ENCODE peak calls at places on chromosomes 12 and 14, in eight cellular contexts. D is hepatocyte; N is naive thymus-derived CD4-positive, alpha-beta T cell; U is kidney; J is A549; O is fibroblast of lung; W is GM23248; Q is transverse colon. C is an unnamed sample.

GRCh38 chr12:105931762-105932587 is 206.8 kb downstream of the NUAK1 start:
- DNase-seq in U (no peak), D (no peak), W (no peak), N (no peak), Q (no peak), O (no peak), J (no peak), C (no peak)

GRCh38 chr12:3137268-3137761 is 60.1 kb downstream of the TSPAN9 start:
- DNase-seq in D (peak), Q (no peak), N (no peak), W (peak), O (peak), U (peak), J (no peak), C (peak)

GRCh38 chr14:88904206-88904647 is 79.8 kb downstream of the TTC8 start:
- DNase-seq in U (no peak), N (no peak), Q (no peak), W (no peak), D (no peak), J (no peak), O (no peak), C (no peak)

GRCh38 chr12:102061096-102061555 is 665 bp downstream of the WASHC3 start:
- DNase-seq in O (peak), N (peak), W (no peak), J (no peak), Q (no peak), U (no peak), D (peak), C (no peak)

GRCh38 chr12:40164034-40164433 is 58.2 kb upstream of the SLC2A13 start:
- DNase-seq in W (no peak), J (peak), O (no peak), Q (no peak), N (no peak), D (no peak), U (no peak), C (no peak)

GRCh38 chr14:64825498-64825897 is 54.2 kb downstream of the SPTB start:
- DNase-seq in N (no peak), D (no peak), W (no peak), O (no peak), J (no peak), U (no peak), Q (no peak), C (no peak)

GRCh38 chr12:53063708-53064612 is 14.1 kb downstream of the TNS2 start:
- DNase-seq in N (no peak), D (peak), W (peak), Q (peak), U (peak), J (no peak), O (peak), C (peak)

GRCh38 chr12:8819676-8819980 is 2.8 kb upstream of the A2ML1 start:
- DNase-seq in N (no peak), Q (no peak), W (no peak), J (peak), U (no peak), O (no peak), D (no peak), C (no peak)

GRCh38 chr14:55717621-55718020 is 137.6 kb downstream of the KTN1 start:
- DNase-seq in J (no peak), Q (no peak), W (no peak), O (no peak), D (no peak), N (no peak), U (no peak), C (no peak)

GRCh38 chr12:21129906-21130305 is 1.1 kb upstream of the SLCO1B1 start:
- DNase-seq in O (no peak), Q (no peak), U (no peak), W (no peak), N (no peak), D (no peak), J (no peak), C (no peak)

GRCh38 chr12:9798008-9798619 is 29.2 kb upstream of the KLRF1 start:
- DNase-seq in U (no peak), N (peak), W (peak), J (peak), D (peak), Q (peak), O (peak), C (peak)

GRCh38 chr12:66668311-66668710 is 10.6 kb downstream of the GRIP1 start:
- DNase-seq in N (no peak), J (no peak), U (no peak), Q (no peak), W (no peak), D (no peak), O (no peak), C (no peak)

GRCh38 chr14:101501858-101502615 is 59.3 kb upstream of the DIO3 start:
- DNase-seq in N (no peak), Q (no peak), U (peak), O (no peak), J (no peak), W (no peak), D (no peak), C (no peak)

GRCh38 chr12:72368298-72368697 is 96.1 kb downstream of the TRHDE start:
- DNase-seq in O (no peak), Q (no peak), N (no peak), D (no peak), U (no peak), W (peak), J (no peak), C (no peak)

GRCh38 chr14:60565211-60565610 is 56.3 kb downstream of the SIX6 start:
- DNase-seq in Q (no peak), J (no peak), U (no peak), N (no peak), D (no peak), O (peak), W (peak), C (peak)

GRCh38 chr12:16324772-16325171 is 22.7 kb upstream of the MGST1 start:
- DNase-seq in N (no peak), Q (no peak), U (no peak), D (no peak), O (no peak), J (no peak), W (no peak), C (no peak)

GRCh38 chr14:30252800-30253425 is 306.0 kb upstream of the G2E3 start:
- DNase-seq in N (no peak), D (no peak), W (no peak), U (no peak), J (no peak), Q (no peak), O (peak), C (peak)

GRCh38 chr14:101992708-101993107 is 28.3 kb downstream of the DYNC1H1 start:
- DNase-seq in J (no peak), N (no peak), U (no peak), O (no peak), Q (peak), W (no peak), D (no peak), C (no peak)

GRCh38 chr14:91369628-91370445 is 47.8 kb downstream of the CCDC88C start:
- DNase-seq in W (peak), D (no peak), J (no peak), U (no peak), O (peak), Q (no peak), N (peak), C (no peak)

GRCh38 chr12:95412826-95413311 is 61.1 kb upstream of the METAP2 start:
- DNase-seq in D (peak), O (peak), N (no peak), J (no peak), W (peak), U (no peak), Q (no peak), C (peak)

GRCh38 chr12:34406228-34406995 is 384.1 kb downstream of the ALG10 start:
- DNase-seq in N (no peak), J (no peak), W (no peak), D (peak), O (no peak), U (peak), Q (peak), C (no peak)

GRCh38 chr12:131675126-131676080 is 35.5 kb upstream of the SFSWAP start:
- DNase-seq in D (no peak), U (no peak), W (no peak), O (no peak), Q (no peak), J (no peak), N (no peak), C (no peak)

GRCh38 chr14:41785696-41786095 is 179.0 kb downstream of the LRFN5 start:
- DNase-seq in Q (no peak), W (no peak), U (no peak), J (peak), N (no peak), O (no peak), D (no peak), C (peak)

GRCh38 chr14:50057331-50057730 is 59.0 kb downstream of the VCPKMT start:
- DNase-seq in W (no peak), U (peak), J (no peak), N (no peak), O (no peak), D (no peak), Q (no peak), C (no peak)

GRCh38 chr14:104979758-104980591 is 1.8 kb upstream of the AHNAK2 start:
- DNase-seq in D (peak), J (peak), N (no peak), O (peak), W (no peak), Q (no peak), U (peak), C (no peak)

GRCh38 chr12:54622463-54623183 is 12.1 kb downstream of the LACRT start:
- DNase-seq in Q (no peak), J (peak), U (no peak), D (no peak), O (peak), W (peak), N (no peak), C (peak)

GRCh38 chr12:97404093-97404492 is 58.5 kb upstream of the RMST start:
- DNase-seq in N (no peak), U (no peak), J (no peak), O (no peak), Q (no peak), D (no peak), W (no peak), C (no peak)

GRCh38 chr12:93740721-93741120 is 63.5 kb downstream of the CRADD start:
- DNase-seq in Q (no peak), N (no peak), O (peak), D (no peak), W (peak), U (no peak), J (no peak), C (peak)
- H3K4me3 ChIP-seq in Q (no peak), N (no peak), O (peak), D (no peak), W (peak), U (peak), J (no peak), C (peak)

DNA sequence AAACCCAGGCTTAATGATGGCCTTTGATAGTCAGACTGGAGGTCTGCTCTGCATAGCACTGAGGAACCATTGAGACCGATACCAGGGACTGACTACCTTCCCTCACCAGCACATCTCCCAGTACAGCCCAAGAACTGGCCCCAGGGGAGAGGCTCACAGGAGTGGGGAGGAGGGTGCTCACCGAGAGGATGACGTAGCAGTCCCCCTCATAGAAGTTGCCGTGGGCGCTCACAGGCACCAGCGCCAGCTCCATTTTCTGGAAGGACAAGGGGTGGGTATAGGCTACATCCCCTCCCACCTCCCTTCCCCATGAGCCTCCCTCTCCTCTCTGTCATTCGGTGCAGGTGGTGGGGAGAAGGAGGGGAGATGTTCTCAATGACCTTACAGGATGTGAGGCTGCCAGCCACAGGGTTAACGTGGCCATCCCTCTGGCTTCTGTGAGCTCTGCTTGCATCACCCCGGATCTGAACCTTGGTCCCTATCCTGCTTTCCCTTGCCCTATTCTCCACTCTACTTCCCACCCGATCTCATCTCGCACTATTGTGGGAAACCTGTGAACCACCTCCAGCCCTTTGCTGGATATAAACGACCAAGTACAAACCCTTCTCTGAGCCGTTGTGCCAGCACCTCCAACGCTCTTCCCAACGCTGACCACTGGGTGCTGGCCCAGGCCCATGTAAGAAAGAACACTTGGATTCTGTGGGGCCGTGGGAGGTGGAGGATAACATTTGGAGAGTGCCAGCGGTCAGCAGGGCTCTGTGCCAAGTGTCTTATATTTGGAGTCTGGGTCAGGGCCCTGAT is 4.4 kb downstream of the AVIL start:
- DNase-seq in D (no peak), O (peak), U (no peak), W (no peak), Q (no peak), N (no peak), J (no peak), C (peak)
- H3K4me3 ChIP-seq in D (no peak), O (no peak), U (no peak), W (no peak), Q (no peak), N (no peak), J (no peak), C (no peak)

GRCh38 chr12:122088181-122088810 is 9.7 kb downstream of the MLXIP start:
- DNase-seq in D (no peak), W (no peak), N (no peak), J (no peak), Q (no peak), U (no peak), O (no peak), C (peak)
- H3K4me3 ChIP-seq in D (no peak), W (no peak), N (no peak), J (no peak), Q (no peak), U (no peak), O (no peak), C (no peak)

DNA sequence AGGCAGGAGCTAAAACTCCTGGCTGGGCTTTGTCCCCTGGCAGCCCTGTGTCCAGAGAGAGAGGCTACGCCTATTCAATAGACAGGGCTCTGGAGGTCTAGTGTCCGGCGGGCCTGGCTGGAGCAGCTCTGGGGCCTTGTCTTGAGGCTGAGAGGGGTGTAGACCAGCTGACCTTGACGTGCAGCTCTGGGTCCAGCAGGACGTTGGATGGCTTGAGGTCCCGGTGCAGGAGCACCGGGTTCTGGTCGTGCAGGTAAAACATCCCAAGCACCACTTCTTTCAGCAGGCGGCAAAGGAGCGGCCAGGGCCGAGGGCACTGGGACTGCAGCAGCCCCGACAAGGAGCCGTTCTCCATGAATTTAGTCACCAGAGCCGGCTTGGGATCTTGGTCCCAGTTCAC is 948 bp downstream of the RIPK3 start:
- DNase-seq in U (no peak), W (no peak), O (no peak), N (no peak), D (no peak), J (no peak), Q (no peak), C (no peak)
- H3K4me3 ChIP-seq in U (peak), W (peak), O (no peak), N (peak), D (no peak), J (no peak), Q (peak), C (no peak)

DNA sequence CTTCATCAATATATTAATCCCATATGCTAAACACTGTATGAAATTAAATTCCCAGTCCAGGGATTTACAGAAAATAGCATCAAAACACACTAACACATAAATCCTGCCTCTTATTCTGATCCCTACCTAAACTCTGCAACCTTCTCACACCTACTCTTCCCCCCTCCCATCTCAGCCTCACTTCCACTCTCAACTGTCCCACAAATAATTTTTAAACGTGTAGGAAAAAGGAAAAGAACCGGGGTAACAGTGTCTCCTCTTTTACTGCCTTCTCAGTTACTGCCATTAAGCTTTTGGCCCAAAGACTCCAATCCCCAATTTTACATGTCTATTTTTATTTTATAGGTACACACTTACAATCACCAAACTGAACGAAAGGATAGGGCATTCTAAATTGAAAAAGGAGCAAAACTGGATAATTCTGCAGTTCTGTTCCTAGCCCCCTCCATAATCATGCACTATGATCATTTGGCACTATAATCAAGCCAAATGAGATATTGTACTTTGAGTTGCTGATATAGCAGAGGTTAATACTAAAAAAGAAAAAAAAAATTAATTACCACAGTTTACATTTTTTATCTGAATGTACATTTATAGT is 2.9 kb downstream of the DUSP16 start:
- DNase-seq in J (no peak), O (no peak), N (no peak), U (no peak), Q (no peak), D (no peak), W (no peak), C (no peak)
- H3K4me3 ChIP-seq in J (peak), O (peak), N (no peak), U (peak), Q (peak), D (peak), W (peak), C (no peak)

DNA sequence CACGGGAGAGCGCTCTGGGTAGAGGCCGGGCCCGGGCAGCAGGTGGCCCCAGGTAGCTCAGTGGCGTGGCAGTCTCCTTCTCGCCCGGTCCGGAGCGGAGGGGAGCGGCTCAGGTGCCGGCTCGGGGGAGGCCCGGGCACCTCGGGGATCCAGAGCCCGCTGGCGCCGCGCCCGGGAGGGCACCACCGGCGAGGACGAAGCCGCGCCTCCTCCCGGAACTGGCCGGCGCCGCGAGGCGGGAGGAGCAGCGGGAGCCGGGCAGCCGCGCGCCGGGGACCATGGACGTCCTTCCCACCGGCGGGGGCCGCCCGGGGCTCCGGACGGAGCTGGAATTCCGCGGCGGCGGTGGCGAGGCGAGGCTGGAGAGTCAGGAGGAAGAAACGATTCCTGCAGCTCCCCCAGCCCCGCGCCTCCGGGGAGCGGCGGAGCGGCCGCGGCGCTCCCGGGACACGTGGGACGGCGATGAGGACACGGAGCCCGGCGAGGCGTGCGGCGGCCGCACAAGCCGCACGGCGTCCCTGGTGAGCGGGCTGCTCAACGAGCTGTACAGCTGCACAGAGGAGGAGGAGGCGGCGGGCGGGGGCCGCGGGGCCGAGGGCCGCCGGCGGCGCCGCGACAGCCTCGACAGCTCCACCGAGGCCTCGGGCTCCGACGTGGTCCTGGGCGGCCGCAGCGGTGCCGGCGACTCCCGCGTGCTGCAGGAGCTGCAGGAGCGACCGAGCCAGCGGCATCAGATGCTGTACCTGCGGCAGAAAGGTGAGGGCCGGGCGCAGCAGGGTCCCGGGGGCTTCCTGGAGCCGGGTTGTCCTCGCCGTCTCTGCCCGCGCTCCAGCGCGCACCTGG is 21.5 kb upstream of the GNS start:
- DNase-seq in N (no peak), U (peak), O (no peak), Q (peak), J (peak), W (peak), D (peak), C (no peak)
- H3K4me3 ChIP-seq in N (peak), U (peak), O (no peak), Q (peak), J (peak), W (peak), D (peak), C (no peak)

GRCh38 chr12:94152292-94153083 is 4.1 kb downstream of the PLXNC1 start:
- DNase-seq in O (no peak), N (no peak), W (no peak), Q (no peak), J (no peak), D (peak), U (no peak), C (no peak)

GRCh38 chr12:94149781-94150482 is 1.6 kb downstream of the PLXNC1 start:
- DNase-seq in J (peak), D (peak), N (no peak), O (peak), U (peak), Q (peak), W (peak), C (peak)

GRCh38 chr12:94150483-94151225 is 2.3 kb downstream of the PLXNC1 start:
- DNase-seq in N (peak), O (no peak), U (peak), Q (peak), J (no peak), D (peak), W (no peak), C (no peak)

GRCh38 chr12:94148841-94149780 is 734 bp downstream of the PLXNC1 start:
- DNase-seq in J (peak), D (peak), W (peak), N (peak), U (peak), O (peak), Q (peak), C (peak)

GRCh38 chr12:94151577-94151976 is 3.2 kb downstream of the PLXNC1 start:
- DNase-seq in Q (peak), O (no peak), W (no peak), N (no peak), J (no peak), U (no peak), D (peak), C (no peak)
- H3K4me3 ChIP-seq in Q (no peak), O (no peak), W (no peak), N (no peak), J (no peak), U (no peak), D (no peak), C (no peak)